ENCODE peak calls at places on chromosomes 11 and 22, in four cellular contexts. H is A549, P is IMR-90, D is HEK293T. U is an unnamed sample.

GRCh38 chr11:2468363-2469240 is 23.8 kb downstream of the KCNQ1 start:
- DNase-seq in H (no peak), P (no peak), D (no peak), U (no peak)

GRCh38 chr11:114377612-114378267 is 22.6 kb downstream of the C11orf71 start:
- DNase-seq in H (no peak), P (peak), D (no peak), U (no peak)

GRCh38 chr11:33869511-33870422 is 22.1 kb downstream of the LMO2 start:
- DNase-seq in H (peak), P (peak), D (peak), U (no peak)

GRCh38 chr11:41983458-41983857 is 524.0 kb upstream of the LRRC4C start:
- DNase-seq in H (no peak), P (no peak), D (no peak), U (no peak)

GRCh38 chr11:60085909-60086308 is 2.6 kb upstream of the MS4A2 start:
- DNase-seq in H (no peak), P (no peak), D (no peak), U (no peak)

GRCh38 chr22:46178755-46179505 is 28.6 kb downstream of the PPARA start:
- DNase-seq in H (peak), P (no peak), D (no peak), U (peak)

GRCh38 chr11:102843474-102843873 is at the start of gene MMP3:
- DNase-seq in H (no peak), P (peak), D (no peak), U (no peak)

GRCh38 chr22:22014285-22014659 is 31.7 kb upstream of the TOP3B start:
- DNase-seq in H (no peak), P (no peak), D (no peak), U (no peak)

GRCh38 chr22:30890689-30891442 is 77.7 kb downstream of the MORC2 start:
- DNase-seq in H (peak), P (peak), D (peak), U (no peak)

GRCh38 chr11:110852925-110853324 is 140.7 kb upstream of the ARHGAP20 start:
- DNase-seq in H (no peak), P (no peak), D (no peak), U (no peak)

GRCh38 chr22:23223566-23224317 is 43.4 kb downstream of the BCR start:
- DNase-seq in H (no peak), P (no peak), D (no peak), U (peak)

GRCh38 chr11:77530879-77531278 is 57.0 kb upstream of the PAK1 start:
- DNase-seq in H (no peak), P (no peak), D (no peak), U (no peak)

GRCh38 chr22:27399161-27399560 is 402.4 kb downstream of the MN1 start:
- DNase-seq in H (no peak), P (no peak), D (no peak), U (no peak)

GRCh38 chr11:46458491-46458890 is 66.9 kb upstream of the CHRM4 start:
- DNase-seq in H (no peak), P (no peak), D (no peak), U (no peak)

GRCh38 chr11:33564856-33565453 is 135.7 kb downstream of the C11orf91 start:
- DNase-seq in H (no peak), P (no peak), D (no peak), U (no peak)

GRCh38 chr11:128733440-128734115 is 39.7 kb downstream of the FLI1 start:
- DNase-seq in H (no peak), P (peak), D (no peak), U (no peak)

GRCh38 chr11:16738949-16739262 is 459 bp downstream of the C11orf58 start:
- DNase-seq in H (no peak), P (no peak), D (no peak), U (no peak)

GRCh38 chr22:34866081-34866480 is 199.9 kb upstream of the ISX start:
- DNase-seq in H (no peak), P (no peak), D (no peak), U (no peak)

GRCh38 chr22:49670610-49671330 is 156.9 kb downstream of the BRD1 start:
- DNase-seq in H (no peak), P (no peak), D (no peak), U (no peak)

GRCh38 chr22:43435851-43436535 is 24.2 kb downstream of the MPPED1 start:
- DNase-seq in H (no peak), P (no peak), D (no peak), U (no peak)

GRCh38 chr22:24120029-24120428 is 61.3 kb upstream of the SUSD2 start:
- DNase-seq in H (no peak), P (no peak), D (no peak), U (no peak)

GRCh38 chr11:96741068-96741467 is 351.3 kb downstream of the JRKL start:
- DNase-seq in H (no peak), P (peak), D (no peak), U (no peak)

GRCh38 chr22:50125029-50125428 is 35.2 kb downstream of the MOV10L1 start:
- DNase-seq in H (no peak), P (no peak), D (no peak), U (no peak)

GRCh38 chr11:71449596-71449995 is 1.4 kb upstream of the DHCR7 start:
- DNase-seq in H (no peak), P (no peak), D (no peak), U (no peak)

GRCh38 chr11:119795231-119795630 is 66.2 kb upstream of the NECTIN1 start:
- DNase-seq in H (peak), P (peak), D (no peak), U (no peak)

GRCh38 chr11:72216638-72217037 is at the start of gene FOLR2:
- DNase-seq in H (no peak), P (no peak), D (peak), U (no peak)

GRCh38 chr11:3803726-3804510 is 4.4 kb upstream of the PGAP2 start:
- DNase-seq in H (peak), P (peak), D (no peak), U (no peak)

GRCh38 chr11:23875407-23875950 is 621.4 kb upstream of the LUZP2 start:
- DNase-seq in H (no peak), P (peak), D (no peak), U (no peak)

GRCh38 chr11:2586793-2587131 is 113.0 kb downstream of the KCNQ1OT1 start:
- DNase-seq in H (no peak), P (no peak), D (no peak), U (no peak)

GRCh38 chr11:28842716-28843115 is 734.5 kb downstream of the METTL15 start:
- DNase-seq in H (no peak), P (peak), D (no peak), U (no peak)

GRCh38 chr11:123561046-123561781 is 93.2 kb downstream of the SCN3B start:
- DNase-seq in H (no peak), P (peak), D (peak), U (peak)

GRCh38 chr22:36355894-36356293 is 31.9 kb downstream of the MYH9 start:
- DNase-seq in H (no peak), P (no peak), D (no peak), U (no peak)

GRCh38 chr11:107741044-107741823 is 29.4 kb upstream of the SLN start:
- DNase-seq in H (peak), P (peak), D (peak), U (peak)

GRCh38 chr11:1997755-1998154 is at the start of gene H19:
- DNase-seq in H (no peak), P (no peak), D (no peak), U (no peak)

GRCh38 chr11:9250139-9250582 is 15.0 kb downstream of the DENND5A start:
- DNase-seq in H (no peak), P (no peak), D (no peak), U (no peak)

GRCh38 chr11:61254403-61255025 is 13.5 kb downstream of the PGA5 start:
- DNase-seq in H (peak), P (peak), D (peak), U (peak)

GRCh38 chr11:96205460-96205809 is 137.6 kb downstream of the MAML2 start:
- DNase-seq in H (no peak), P (no peak), D (no peak), U (no peak)

GRCh38 chr11:70126494-70126893 is 48.4 kb downstream of the ANO1 start:
- DNase-seq in H (no peak), P (no peak), D (no peak), U (no peak)

GRCh38 chr11:843818-844692 is 1.4 kb downstream of the TSPAN4 start:
- DNase-seq in H (peak), P (peak), D (no peak), U (peak)

GRCh38 chr11:117378966-117379865 is 51.6 kb downstream of the CEP164 start:
- DNase-seq in H (no peak), P (no peak), D (no peak), U (no peak)
- TF ChIP-seq BHLHE40 in H (no peak), P (no peak), D (no peak), U (no peak)

DNA sequence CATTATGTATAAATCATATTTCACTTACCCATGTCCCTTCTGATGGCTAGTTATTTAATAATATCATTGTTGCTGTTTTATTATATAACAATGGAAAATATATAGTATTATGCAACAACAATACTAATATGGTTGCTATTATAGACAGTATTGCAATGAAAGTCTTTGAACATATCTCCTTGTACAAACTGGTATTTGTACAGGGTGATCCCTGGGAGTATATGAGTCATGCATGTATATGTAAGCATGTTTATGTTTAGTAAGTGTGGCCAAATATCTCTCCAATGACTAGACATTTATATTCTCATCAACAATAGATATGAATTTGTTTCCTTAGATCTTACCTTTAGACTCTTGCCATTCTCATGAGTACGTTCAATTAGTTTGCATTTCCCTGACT is 55.9 kb downstream of the KCNC1 start:
- DNase-seq in H (no peak), P (peak), D (no peak), U (no peak)
- TF ChIP-seq BHLHE40 in H (no peak), P (peak), D (no peak), U (no peak)

GRCh38 chr11:63942803-63943202 is 4.0 kb downstream of the NAA40 start:
- DNase-seq in H (no peak), P (no peak), D (no peak), U (no peak)
- TF ChIP-seq BHLHE40 in H (no peak), P (no peak), D (no peak), U (no peak)

GRCh38 chr22:38080847-38081635 is 2.9 kb downstream of the SLC16A8 start:
- DNase-seq in H (no peak), P (peak), D (no peak), U (no peak)

GRCh38 chr22:38081636-38081940 is 2.4 kb downstream of the SLC16A8 start:
- DNase-seq in H (no peak), P (no peak), D (no peak), U (no peak)

GRCh38 chr22:38080468-38080846 is 3.5 kb downstream of the SLC16A8 start:
- DNase-seq in H (no peak), P (no peak), D (no peak), U (no peak)

GRCh38 chr22:38082986-38083710 is 836 bp downstream of the SLC16A8 start:
- DNase-seq in H (no peak), P (no peak), D (no peak), U (no peak)

DNA sequence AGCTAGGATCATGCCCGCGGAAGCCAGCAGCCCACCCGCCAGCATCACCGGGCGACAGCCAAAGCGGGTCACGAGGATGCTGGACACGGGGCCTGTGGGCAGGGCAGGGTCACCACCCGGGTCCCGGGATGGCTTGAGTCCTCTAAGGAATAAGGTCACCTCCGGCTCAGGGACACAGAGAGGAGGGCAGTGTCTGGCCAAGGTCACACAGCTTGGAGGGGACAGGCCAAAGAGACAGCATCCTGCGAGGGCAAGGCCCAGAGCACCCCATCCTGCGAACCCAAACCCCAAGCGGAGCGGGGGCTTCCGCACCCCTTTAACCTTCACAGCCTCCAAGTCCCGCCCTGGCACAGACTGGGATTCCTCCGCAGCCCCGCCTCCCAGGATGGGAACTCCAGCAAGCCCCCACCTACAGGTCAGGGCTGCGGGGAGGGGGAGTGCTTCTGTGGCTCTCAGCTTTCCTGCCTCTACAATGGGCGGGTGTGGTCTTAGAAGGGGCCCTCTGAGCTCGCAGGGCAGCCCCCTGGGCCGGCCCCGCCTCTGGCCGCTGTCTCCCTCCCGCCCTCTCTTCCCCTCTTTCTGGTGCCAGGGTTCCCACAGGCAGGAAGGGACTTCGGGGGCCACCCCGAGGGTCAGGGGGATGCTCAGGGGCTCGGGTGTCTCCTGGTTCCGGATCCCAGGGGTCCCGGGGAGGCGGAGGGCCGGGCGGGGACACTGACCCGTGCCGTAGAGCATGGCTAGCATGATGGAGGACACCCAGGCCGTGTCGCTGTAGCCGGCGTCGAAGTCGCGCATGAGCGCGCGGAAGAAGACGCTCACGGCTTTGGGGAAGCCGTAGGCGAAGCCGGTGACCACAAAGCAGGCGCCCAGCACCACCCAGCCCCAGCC is 1.8 kb downstream of the SLC16A8 start:
- DNase-seq in H (no peak), P (no peak), D (no peak), U (no peak)
- TF ChIP-seq BHLHE40 in H (no peak), P (no peak), D (no peak), U (no peak)